ENCODE peak calls at places on chromosomes 3 and 15, in seven cellular contexts. One of them, this sample, is unnamed.

GRCh38 chr15:66390670-66391069 is 4.0 kb downstream of the MAP2K1 start:
- DNase-seq in PC-3: peak; percentile 60
- DNase-seq in CD4-positive, CD25-positive, alpha-beta regulatory T cell: no peak
- DNase-seq in neural progenitor cell: no peak
- DNase-seq in heart right ventricle: no peak
- DNase-seq in stomach: no peak
- DNase-seq in colonic mucosa: peak; percentile 20
- DNase-seq in this sample: no peak

GRCh38 chr3:138367912-138368311 is 19.5 kb downstream of the MRAS start:
- DNase-seq in PC-3: no peak
- DNase-seq in CD4-positive, CD25-positive, alpha-beta regulatory T cell: no peak
- DNase-seq in neural progenitor cell: peak; percentile 21
- DNase-seq in heart right ventricle: peak; percentile 56
- DNase-seq in stomach: no peak
- DNase-seq in colonic mucosa: no peak
- DNase-seq in this sample: no peak

GRCh38 chr3:167814441-167814951 is 79.0 kb downstream of the SERPINI1 start:
- DNase-seq in PC-3: peak; percentile 80
- DNase-seq in CD4-positive, CD25-positive, alpha-beta regulatory T cell: no peak
- DNase-seq in neural progenitor cell: no peak
- DNase-seq in heart right ventricle: peak; percentile 70
- DNase-seq in stomach: peak; percentile 38
- DNase-seq in colonic mucosa: no peak
- DNase-seq in this sample: no peak

GRCh38 chr3:59572106-59572505 is 522.3 kb upstream of the CFAP20DC start:
- DNase-seq in PC-3: no peak
- DNase-seq in CD4-positive, CD25-positive, alpha-beta regulatory T cell: no peak
- DNase-seq in neural progenitor cell: no peak
- DNase-seq in heart right ventricle: no peak
- DNase-seq in stomach: no peak
- DNase-seq in colonic mucosa: no peak
- DNase-seq in this sample: no peak

GRCh38 chr3:114850913-114851312 is 296.2 kb downstream of the ZBTB20 start:
- DNase-seq in PC-3: no peak
- DNase-seq in CD4-positive, CD25-positive, alpha-beta regulatory T cell: no peak
- DNase-seq in neural progenitor cell: no peak
- DNase-seq in heart right ventricle: no peak
- DNase-seq in stomach: no peak
- DNase-seq in colonic mucosa: no peak
- DNase-seq in this sample: no peak

GRCh38 chr15:58932791-58933310 is 628 bp downstream of the SLTM start:
- DNase-seq in PC-3: peak; percentile 9
- DNase-seq in CD4-positive, CD25-positive, alpha-beta regulatory T cell: no peak
- DNase-seq in neural progenitor cell: no peak
- DNase-seq in heart right ventricle: peak; percentile 19
- DNase-seq in stomach: peak; percentile 54
- DNase-seq in colonic mucosa: no peak
- DNase-seq in this sample: peak; percentile 61

GRCh38 chr3:33926998-33927605 is 128.7 kb downstream of the PDCD6IP start:
- DNase-seq in PC-3: no peak
- DNase-seq in CD4-positive, CD25-positive, alpha-beta regulatory T cell: no peak
- DNase-seq in neural progenitor cell: no peak
- DNase-seq in heart right ventricle: no peak
- DNase-seq in stomach: no peak
- DNase-seq in colonic mucosa: no peak
- DNase-seq in this sample: no peak

GRCh38 chr15:28123408-28124023 is 24.4 kb upstream of the OCA2 start:
- DNase-seq in PC-3: peak; percentile 85
- DNase-seq in CD4-positive, CD25-positive, alpha-beta regulatory T cell: peak; percentile 52
- DNase-seq in neural progenitor cell: peak; percentile 83
- DNase-seq in heart right ventricle: peak; percentile 51
- DNase-seq in stomach: peak; percentile 77
- DNase-seq in colonic mucosa: peak; percentile 73
- DNase-seq in this sample: peak; percentile 92

GRCh38 chr15:29442532-29442931 is 172.9 kb upstream of the NSMCE3 start:
- DNase-seq in PC-3: no peak
- DNase-seq in CD4-positive, CD25-positive, alpha-beta regulatory T cell: no peak
- DNase-seq in neural progenitor cell: no peak
- DNase-seq in heart right ventricle: no peak
- DNase-seq in stomach: no peak
- DNase-seq in colonic mucosa: no peak
- DNase-seq in this sample: no peak

GRCh38 chr15:45581919-45582318 is 5.3 kb upstream of the BLOC1S6 start:
- DNase-seq in PC-3: no peak
- DNase-seq in CD4-positive, CD25-positive, alpha-beta regulatory T cell: no peak
- DNase-seq in neural progenitor cell: no peak
- DNase-seq in heart right ventricle: no peak
- DNase-seq in stomach: no peak
- DNase-seq in colonic mucosa: no peak
- DNase-seq in this sample: no peak
- H3K4me3 ChIP-seq in PC-3: no peak overlapping the region
- H3K4me3 ChIP-seq in CD4-positive, CD25-positive, alpha-beta regulatory T cell: no peak overlapping the region
- H3K4me3 ChIP-seq in neural progenitor cell: no peak overlapping the region
- H3K4me3 ChIP-seq in heart right ventricle: no peak overlapping the region
- H3K4me3 ChIP-seq in stomach: no peak overlapping the region
- H3K4me3 ChIP-seq in colonic mucosa: no peak overlapping the region
- H3K4me3 ChIP-seq in this sample: no peak overlapping the region

DNA sequence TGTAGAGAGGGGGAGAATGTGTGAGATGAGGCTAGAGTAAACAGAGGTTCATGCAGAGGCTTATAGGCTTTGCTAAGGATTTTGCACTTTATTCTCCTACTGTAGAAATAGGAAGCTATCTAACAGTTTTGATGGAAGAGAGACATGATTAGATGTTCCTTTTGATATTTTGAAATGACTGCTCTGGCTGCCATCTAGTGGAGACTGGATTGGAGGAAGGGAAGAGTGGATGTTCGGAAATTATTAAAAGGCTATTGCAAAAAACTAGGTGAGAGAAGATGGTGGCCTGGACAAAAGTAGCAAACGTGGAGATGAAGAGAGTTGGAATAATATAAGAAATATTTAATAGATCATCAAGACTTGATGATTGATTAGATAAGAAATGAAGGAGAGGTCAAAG is 42.2 kb downstream of the SYN2 start:
- DNase-seq in PC-3: peak; percentile 44
- DNase-seq in CD4-positive, CD25-positive, alpha-beta regulatory T cell: no peak
- DNase-seq in neural progenitor cell: peak; percentile 7
- DNase-seq in heart right ventricle: no peak
- DNase-seq in stomach: no peak
- DNase-seq in colonic mucosa: no peak
- DNase-seq in this sample: peak; percentile 24
- H3K27me3 ChIP-seq in PC-3: peaks cover 63% of the 10 kb centered on the region
- H3K27me3 ChIP-seq in CD4-positive, CD25-positive, alpha-beta regulatory T cell: peaks cover 15% of the 10 kb centered on the region
- H3K27me3 ChIP-seq in neural progenitor cell: no peaks in the 10 kb centered on the region
- H3K27me3 ChIP-seq in heart right ventricle: peaks cover 25% of the 10 kb centered on the region
- H3K27me3 ChIP-seq in stomach: no peaks in the 10 kb centered on the region
- H3K27me3 ChIP-seq in colonic mucosa: no peaks in the 10 kb centered on the region
- H3K27me3 ChIP-seq in this sample: no peaks in the 10 kb centered on the region

GRCh38 chr3:5219216-5219615 is 31.7 kb downstream of the EDEM1 start:
- DNase-seq in PC-3: no peak
- DNase-seq in CD4-positive, CD25-positive, alpha-beta regulatory T cell: no peak
- DNase-seq in neural progenitor cell: peak; percentile 33
- DNase-seq in heart right ventricle: no peak
- DNase-seq in stomach: no peak
- DNase-seq in colonic mucosa: no peak
- DNase-seq in this sample: peak; percentile 55
- H3K36me3 ChIP-seq in PC-3: peaks cover 14% of the 10 kb centered on the region
- H3K36me3 ChIP-seq in CD4-positive, CD25-positive, alpha-beta regulatory T cell: peaks cover 70% of the 10 kb centered on the region
- H3K36me3 ChIP-seq in neural progenitor cell: no peaks in the 10 kb centered on the region
- H3K36me3 ChIP-seq in heart right ventricle: peaks cover 57% of the 10 kb centered on the region
- H3K36me3 ChIP-seq in stomach: peaks cover 58% of the 10 kb centered on the region
- H3K36me3 ChIP-seq in colonic mucosa: peaks cover under 1% of the 10 kb centered on the region
- H3K36me3 ChIP-seq in this sample: peaks cover 9% of the 10 kb centered on the region

DNA sequence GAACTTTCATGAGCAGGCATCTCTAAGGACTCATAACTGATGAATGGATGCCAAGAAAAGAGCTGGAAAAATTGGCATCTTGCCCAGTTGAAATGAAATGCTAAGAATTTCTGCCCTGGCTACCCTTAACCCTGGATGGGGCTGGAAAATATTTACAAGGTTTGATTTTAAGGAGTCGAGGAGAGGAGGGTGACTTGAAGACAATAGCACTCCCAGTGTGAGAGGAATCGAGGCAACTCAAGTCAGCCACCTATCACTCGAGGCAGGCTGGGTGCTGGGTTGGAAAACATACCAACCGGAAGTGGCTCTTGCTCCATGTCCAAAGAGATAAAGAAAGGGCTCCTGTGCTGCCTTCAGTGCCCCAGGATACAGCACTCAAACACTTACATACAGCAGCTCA is 5.1 kb downstream of the PRICKLE2 start:
- DNase-seq in PC-3: peak; percentile 19
- DNase-seq in CD4-positive, CD25-positive, alpha-beta regulatory T cell: no peak
- DNase-seq in neural progenitor cell: no peak
- DNase-seq in heart right ventricle: no peak
- DNase-seq in stomach: no peak
- DNase-seq in colonic mucosa: no peak
- DNase-seq in this sample: no peak
- H3K4me3 ChIP-seq in PC-3: no peak overlapping the region
- H3K4me3 ChIP-seq in CD4-positive, CD25-positive, alpha-beta regulatory T cell: no peak overlapping the region
- H3K4me3 ChIP-seq in neural progenitor cell: no peak overlapping the region
- H3K4me3 ChIP-seq in heart right ventricle: no peak overlapping the region
- H3K4me3 ChIP-seq in stomach: no peak overlapping the region
- H3K4me3 ChIP-seq in colonic mucosa: no peak overlapping the region
- H3K4me3 ChIP-seq in this sample: no peak overlapping the region

GRCh38 chr3:195752066-195752465 is 31.3 kb downstream of the MUC20 start:
- DNase-seq in PC-3: no peak
- DNase-seq in CD4-positive, CD25-positive, alpha-beta regulatory T cell: no peak
- DNase-seq in neural progenitor cell: no peak
- DNase-seq in heart right ventricle: no peak
- DNase-seq in stomach: no peak
- DNase-seq in colonic mucosa: no peak
- DNase-seq in this sample: peak; percentile 34

GRCh38 chr3:195753609-195754008 is 32.8 kb downstream of the MUC20 start:
- DNase-seq in PC-3: no peak
- DNase-seq in CD4-positive, CD25-positive, alpha-beta regulatory T cell: no peak
- DNase-seq in neural progenitor cell: no peak
- DNase-seq in heart right ventricle: no peak
- DNase-seq in stomach: no peak
- DNase-seq in colonic mucosa: no peak
- DNase-seq in this sample: peak; percentile 52

GRCh38 chr3:195751584-195751983 is 30.8 kb downstream of the MUC20 start:
- DNase-seq in PC-3: no peak
- DNase-seq in CD4-positive, CD25-positive, alpha-beta regulatory T cell: no peak
- DNase-seq in neural progenitor cell: no peak
- DNase-seq in heart right ventricle: no peak
- DNase-seq in stomach: no peak
- DNase-seq in colonic mucosa: no peak
- DNase-seq in this sample: peak; percentile 21

GRCh38 chr3:195754141-195754540 is 33.4 kb downstream of the MUC20 start:
- DNase-seq in PC-3: no peak
- DNase-seq in CD4-positive, CD25-positive, alpha-beta regulatory T cell: no peak
- DNase-seq in neural progenitor cell: no peak
- DNase-seq in heart right ventricle: no peak
- DNase-seq in stomach: no peak
- DNase-seq in colonic mucosa: no peak
- DNase-seq in this sample: peak; percentile 64

DNA sequence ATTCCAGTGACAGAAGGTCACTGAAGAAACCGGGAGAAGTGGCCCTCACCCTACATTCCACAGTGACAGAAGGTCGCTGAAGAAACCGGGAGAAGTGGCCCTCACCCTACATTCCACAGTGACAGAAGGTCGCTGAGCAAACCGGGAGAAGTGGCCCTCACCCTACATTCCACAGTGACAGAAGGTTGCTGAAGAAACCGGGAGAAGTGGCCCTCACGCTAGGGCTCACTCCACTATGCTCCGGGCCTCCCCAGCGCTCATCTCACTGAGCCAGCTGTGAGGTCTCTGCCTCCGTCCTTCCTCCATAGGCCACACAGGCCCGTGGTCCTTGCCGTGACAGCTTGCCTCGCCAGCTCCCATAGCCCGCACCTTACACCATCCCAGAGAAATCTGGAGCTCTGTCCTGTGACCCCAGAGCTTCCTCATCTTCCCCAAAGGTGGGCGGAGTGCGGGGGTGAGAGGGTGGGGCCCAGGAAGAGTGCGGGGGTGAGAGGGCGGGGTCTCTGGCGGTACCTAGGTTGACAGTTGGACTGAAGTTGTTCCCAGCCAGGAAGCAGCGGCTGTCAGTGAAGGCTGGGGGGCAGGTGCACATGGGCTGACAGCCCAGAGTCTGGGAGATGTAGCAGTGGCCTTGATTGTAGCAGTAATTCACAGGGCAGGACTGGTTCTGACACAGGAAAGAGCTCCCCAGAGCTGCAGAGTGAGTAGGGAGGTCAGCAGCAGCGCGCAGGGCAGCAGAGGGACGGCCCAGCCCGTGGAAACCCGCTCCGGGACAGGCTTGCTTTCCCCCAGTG is 32.0 kb downstream of the MUC20 start:
- DNase-seq in PC-3: no peak
- DNase-seq in CD4-positive, CD25-positive, alpha-beta regulatory T cell: no peak
- DNase-seq in neural progenitor cell: no peak
- DNase-seq in heart right ventricle: no peak
- DNase-seq in stomach: no peak
- DNase-seq in colonic mucosa: no peak
- DNase-seq in this sample: peak; percentile 73
- H3K27me3 ChIP-seq in PC-3: peaks cover 3% of the 10 kb centered on the region
- H3K27me3 ChIP-seq in CD4-positive, CD25-positive, alpha-beta regulatory T cell: peaks cover 3% of the 10 kb centered on the region
- H3K27me3 ChIP-seq in neural progenitor cell: peaks cover 12% of the 10 kb centered on the region
- H3K27me3 ChIP-seq in heart right ventricle: peaks cover 25% of the 10 kb centered on the region
- H3K27me3 ChIP-seq in stomach: no peaks in the 10 kb centered on the region
- H3K27me3 ChIP-seq in colonic mucosa: no peaks in the 10 kb centered on the region
- H3K27me3 ChIP-seq in this sample: peaks cover 6% of the 10 kb centered on the region

GRCh38 chr3:32157600-32158264 is 51.3 kb downstream of the GPD1L start:
- DNase-seq in PC-3: no peak
- DNase-seq in CD4-positive, CD25-positive, alpha-beta regulatory T cell: no peak
- DNase-seq in neural progenitor cell: no peak
- DNase-seq in heart right ventricle: no peak
- DNase-seq in stomach: no peak
- DNase-seq in colonic mucosa: no peak
- DNase-seq in this sample: no peak

GRCh38 chr3:32160706-32161105 is 54.3 kb downstream of the GPD1L start:
- DNase-seq in PC-3: no peak
- DNase-seq in CD4-positive, CD25-positive, alpha-beta regulatory T cell: no peak
- DNase-seq in neural progenitor cell: no peak
- DNase-seq in heart right ventricle: no peak
- DNase-seq in stomach: no peak
- DNase-seq in colonic mucosa: no peak
- DNase-seq in this sample: no peak

GRCh38 chr3:32153414-32154016 is 47.1 kb downstream of the GPD1L start:
- DNase-seq in PC-3: no peak
- DNase-seq in CD4-positive, CD25-positive, alpha-beta regulatory T cell: no peak
- DNase-seq in neural progenitor cell: no peak
- DNase-seq in heart right ventricle: no peak
- DNase-seq in stomach: no peak
- DNase-seq in colonic mucosa: no peak
- DNase-seq in this sample: no peak

GRCh38 chr3:32154180-32154579 is 47.8 kb downstream of the GPD1L start:
- DNase-seq in PC-3: peak; percentile 30
- DNase-seq in CD4-positive, CD25-positive, alpha-beta regulatory T cell: no peak
- DNase-seq in neural progenitor cell: peak; percentile 35
- DNase-seq in heart right ventricle: no peak
- DNase-seq in stomach: no peak
- DNase-seq in colonic mucosa: no peak
- DNase-seq in this sample: peak; percentile 64

DNA sequence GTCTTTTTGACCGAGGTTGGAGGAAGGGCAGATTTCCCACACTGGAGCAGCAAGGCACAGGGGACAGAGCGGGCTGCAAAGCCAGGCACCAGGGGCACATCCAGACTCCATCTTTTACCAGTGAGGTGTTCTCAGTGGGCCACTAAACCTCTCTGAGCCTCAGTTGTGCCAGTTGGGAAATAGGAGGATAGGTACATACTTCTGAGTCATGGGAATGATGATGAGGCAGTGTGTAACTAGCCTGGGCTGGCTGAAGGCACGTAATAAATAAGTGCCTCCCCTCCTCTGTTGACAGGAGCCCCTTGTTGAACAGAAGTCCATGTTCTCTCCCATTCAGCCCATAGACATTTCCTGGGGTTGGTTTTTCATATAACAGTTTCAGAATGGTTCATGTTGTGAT is 48.7 kb downstream of the GPD1L start:
- DNase-seq in PC-3: peak; percentile 20
- DNase-seq in CD4-positive, CD25-positive, alpha-beta regulatory T cell: no peak
- DNase-seq in neural progenitor cell: no peak
- DNase-seq in heart right ventricle: no peak
- DNase-seq in stomach: no peak
- DNase-seq in colonic mucosa: no peak
- DNase-seq in this sample: no peak
- H3K36me3 ChIP-seq in PC-3: no peaks in the 10 kb centered on the region
- H3K36me3 ChIP-seq in CD4-positive, CD25-positive, alpha-beta regulatory T cell: peaks cover 75% of the 10 kb centered on the region
- H3K36me3 ChIP-seq in neural progenitor cell: no peaks in the 10 kb centered on the region
- H3K36me3 ChIP-seq in heart right ventricle: peaks cover 64% of the 10 kb centered on the region
- H3K36me3 ChIP-seq in stomach: peaks cover 98% of the 10 kb centered on the region
- H3K36me3 ChIP-seq in colonic mucosa: no peaks in the 10 kb centered on the region
- H3K36me3 ChIP-seq in this sample: no peaks in the 10 kb centered on the region

This sample was measured in H7.